ENCODE peak calls at places on chromosomes 7 and 10, in seven cellular contexts. H is heart left ventricle, T is prostate gland, Z is uterus, D is HepG2, F is K562, O is ovary. W is an unnamed sample. For H3K27me3, the result is how much of the 10 kb centered on the place peaks cover.

GRCh38 chr10:23362879-23363787 is 18.5 kb upstream of the C10orf67 start:
- DNase-seq in T (no peak), D (no peak), Z (no peak), H (no peak), O (no peak), F (no peak), W (no peak)

GRCh38 chr7:36207451-36208291 is 54.6 kb downstream of the EEPD1 start:
- DNase-seq in T (no peak), F (no peak), Z (peak), O (peak), D (peak), H (peak), W (peak)

GRCh38 chr10:86756511-86757109 is at the start of gene BMPR1A:
- DNase-seq in T (peak), Z (no peak), D (no peak), F (peak), O (peak), H (peak), W (peak)

GRCh38 chr10:129773359-129773990 is 190.6 kb downstream of the EBF3 start:
- DNase-seq in T (no peak), D (no peak), Z (peak), O (no peak), H (no peak), F (peak), W (no peak)

GRCh38 chr7:123846217-123846891 is 1.4 kb downstream of the HYAL4 start:
- DNase-seq in D (no peak), T (no peak), H (no peak), F (no peak), O (no peak), Z (no peak), W (no peak)

GRCh38 chr7:151679073-151679708 is 159.5 kb upstream of the RHEB start:
- DNase-seq in F (no peak), Z (no peak), T (no peak), O (no peak), D (no peak), H (no peak), W (no peak)

GRCh38 chr10:92699518-92700272 is 9.9 kb downstream of the HHEX start:
- DNase-seq in H (peak), Z (no peak), O (no peak), D (no peak), F (no peak), T (no peak), W (peak)

GRCh38 chr7:91603707-91604106 is 276.8 kb downstream of the MTERF1 start:
- DNase-seq in T (no peak), D (no peak), H (no peak), F (no peak), O (no peak), Z (no peak), W (no peak)

GRCh38 chr10:6151087-6151977 is 51.4 kb upstream of the PFKFB3 start:
- DNase-seq in H (peak), F (peak), O (no peak), D (peak), Z (peak), T (peak), W (peak)

GRCh38 chr10:47034511-47035051 is 123.4 kb downstream of the PTPN20 start:
- DNase-seq in Z (peak), D (no peak), O (no peak), T (no peak), F (no peak), H (no peak), W (no peak)

GRCh38 chr10:21138769-21139324 is 241.7 kb upstream of the NEBL start:
- DNase-seq in T (peak), H (no peak), D (no peak), Z (no peak), F (no peak), O (no peak), W (no peak)

GRCh38 chr10:126902157-126902556 is 3.1 kb upstream of the DOCK1 start:
- DNase-seq in D (peak), H (no peak), T (no peak), O (no peak), Z (no peak), F (no peak), W (no peak)

GRCh38 chr10:103666109-103666508 is 172.6 kb downstream of the NEURL1 start:
- DNase-seq in D (no peak), H (no peak), Z (no peak), T (no peak), O (no peak), F (peak), W (no peak)

GRCh38 chr10:112361951-112362770 is 11.8 kb upstream of the ACSL5 start:
- DNase-seq in F (no peak), D (no peak), T (peak), O (peak), H (peak), Z (peak), W (peak)

GRCh38 chr7:144780071-144780608 is 55.7 kb downstream of the TPK1 start:
- DNase-seq in D (no peak), F (no peak), Z (no peak), H (no peak), O (no peak), T (no peak), W (no peak)

GRCh38 chr7:494261-494687 is 25.4 kb downstream of the PDGFA start:
- DNase-seq in T (no peak), D (no peak), F (peak), O (no peak), Z (no peak), H (no peak), W (no peak)

GRCh38 chr7:107836237-107837144 is 33.5 kb upstream of the SLC26A3 start:
- DNase-seq in F (peak), Z (no peak), H (no peak), T (no peak), O (no peak), D (no peak), W (no peak)

GRCh38 chr7:129188372-129188891 is at the start of gene SMO:
- DNase-seq in O (peak), F (peak), Z (peak), H (peak), T (no peak), D (peak), W (peak)

GRCh38 chr7:129189661-129190310 is 1.4 kb downstream of the SMO start:
- DNase-seq in H (no peak), T (no peak), D (no peak), O (no peak), F (no peak), Z (no peak), W (no peak)

GRCh38 chr7:129187681-129188371 is 607 bp upstream of the SMO start:
- DNase-seq in F (no peak), O (no peak), T (no peak), Z (no peak), D (no peak), H (no peak), W (no peak)

GRCh38 chr7:129191272-129191671 is 2.8 kb downstream of the SMO start:
- DNase-seq in H (no peak), F (no peak), D (no peak), T (no peak), O (no peak), Z (no peak), W (no peak)

DNA sequence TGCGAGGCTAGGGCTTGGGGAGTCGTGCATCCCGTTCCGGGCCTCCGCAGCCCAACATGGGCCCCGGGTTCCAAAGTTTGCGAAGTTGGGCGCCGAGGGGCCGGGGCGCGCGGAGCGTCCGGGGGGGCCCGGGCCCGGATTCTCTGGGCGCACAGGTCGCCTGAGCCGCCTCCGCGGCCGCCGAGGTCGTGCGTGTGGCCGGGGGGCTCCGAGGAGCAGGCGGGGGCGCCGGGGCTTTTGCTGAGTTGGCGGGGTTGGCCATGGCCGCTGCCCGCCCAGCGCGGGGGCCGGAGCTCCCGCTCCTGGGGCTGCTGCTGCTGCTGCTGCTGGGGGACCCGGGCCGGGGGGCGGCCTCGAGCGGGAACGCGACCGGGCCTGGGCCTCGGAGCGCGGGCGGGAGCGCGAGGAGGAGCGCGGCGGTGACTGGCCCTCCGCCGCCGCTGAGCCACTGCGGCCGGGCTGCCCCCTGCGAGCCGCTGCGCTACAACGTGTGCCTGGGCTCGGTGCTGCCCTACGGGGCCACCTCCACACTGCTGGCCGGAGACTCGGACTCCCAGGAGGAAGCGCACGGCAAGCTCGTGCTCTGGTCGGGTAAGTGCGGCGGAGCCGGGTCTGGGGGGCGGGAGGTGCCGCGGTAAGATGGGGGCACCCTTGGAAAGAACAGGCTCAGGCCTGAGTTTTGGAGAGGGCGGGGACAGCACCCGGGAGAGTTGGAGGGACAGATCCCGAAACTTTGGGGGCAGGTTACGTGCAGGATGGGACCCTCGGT is 643 bp downstream of the SMO start:
- DNase-seq in D (no peak), F (no peak), Z (peak), H (no peak), O (peak), T (no peak), W (peak)
- H3K27me3 ChIP-seq in D (under half), F (half or more), Z (under half), H (under half), O (under half), T (under half), W (under half)

DNA sequence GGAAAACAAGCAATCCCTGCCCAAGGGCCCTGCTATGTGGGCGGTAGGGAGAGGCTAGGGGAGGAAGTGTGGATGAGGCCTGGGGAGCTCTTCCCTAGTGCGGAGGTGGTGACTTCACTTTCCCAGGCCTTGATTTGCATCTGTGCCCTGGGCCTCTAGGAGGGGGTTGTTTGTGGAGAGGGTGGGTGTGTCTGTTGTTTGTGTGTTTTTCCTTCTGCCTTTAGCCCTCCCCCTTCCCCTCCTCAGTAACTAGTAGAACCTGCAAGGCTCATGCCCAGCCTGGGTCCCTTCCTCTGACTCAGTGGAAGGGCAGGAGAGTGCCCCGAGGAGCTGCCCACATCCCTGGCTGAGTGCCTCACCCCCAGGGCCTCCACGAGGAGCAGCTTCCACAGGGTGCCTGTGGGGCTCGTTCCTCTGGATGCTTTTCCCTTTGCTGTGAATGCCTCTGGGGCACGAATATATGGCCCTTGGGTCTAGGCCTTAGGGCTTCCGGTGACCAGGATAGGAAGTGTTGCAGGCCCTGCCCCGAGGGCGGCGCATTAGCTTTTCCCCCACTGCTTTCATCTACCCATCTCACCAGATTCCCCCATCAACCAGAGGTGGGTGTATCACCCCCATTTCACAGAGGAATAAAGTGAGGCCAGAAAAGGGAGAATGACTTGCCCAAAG is 89.4 kb upstream of the DUSP5 start:
- DNase-seq in D (no peak), O (no peak), H (no peak), F (no peak), T (no peak), Z (no peak), W (no peak)
- H3K4me3 ChIP-seq in D (no peak), O (no peak), H (no peak), F (no peak), T (no peak), Z (no peak), W (no peak)

GRCh38 chr10:94402204-94403033 is at the start of gene TBC1D12:
- DNase-seq in F (peak), D (peak), Z (peak), T (peak), O (peak), H (peak), W (peak)

GRCh38 chr10:94405406-94405805 is 3.1 kb downstream of the TBC1D12 start:
- DNase-seq in H (no peak), D (no peak), F (peak), O (no peak), T (no peak), Z (no peak), W (no peak)

GRCh38 chr10:94407668-94408067 is 5.3 kb downstream of the TBC1D12 start:
- DNase-seq in O (no peak), Z (no peak), H (no peak), D (peak), F (no peak), T (no peak), W (no peak)

GRCh38 chr10:94403034-94403822 is 887 bp downstream of the TBC1D12 start:
- DNase-seq in O (peak), D (peak), Z (peak), F (peak), T (peak), H (peak), W (peak)

GRCh38 chr10:94403823-94404228 is 1.5 kb downstream of the TBC1D12 start:
- DNase-seq in D (no peak), T (no peak), F (peak), O (no peak), H (no peak), Z (no peak), W (no peak)
- TF ChIP-seq POLR2A in D (peak), T (no peak), F (no peak), O (no peak), H (no peak), Z (no peak), W (no peak)

DNA sequence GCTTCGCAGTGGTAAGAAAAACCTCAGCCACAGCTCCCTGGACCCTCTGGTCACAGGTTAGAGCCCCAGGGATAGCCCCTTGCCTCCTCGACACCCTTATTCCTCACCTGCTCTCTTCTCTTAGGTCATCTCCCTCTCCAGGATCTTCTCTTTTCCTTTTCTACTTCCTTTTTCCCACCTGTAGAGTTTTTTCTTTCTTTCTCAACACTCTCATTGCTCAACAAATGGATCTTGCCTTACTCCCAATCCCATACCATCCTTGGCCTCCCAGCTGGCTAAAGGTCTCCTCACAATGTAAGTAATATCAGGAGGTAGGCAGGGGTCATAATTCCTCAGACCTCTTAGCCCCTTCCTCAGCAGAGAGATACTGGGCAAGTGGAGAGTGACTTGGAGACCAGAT is 17.2 kb downstream of the WNT8B start:
- DNase-seq in H (no peak), O (no peak), D (no peak), F (no peak), T (no peak), Z (no peak), W (no peak)
- H3K27me3 ChIP-seq in H (under half), O (under half), D (under half), F (under half), T (under half), Z (under half), W (under half)

DNA sequence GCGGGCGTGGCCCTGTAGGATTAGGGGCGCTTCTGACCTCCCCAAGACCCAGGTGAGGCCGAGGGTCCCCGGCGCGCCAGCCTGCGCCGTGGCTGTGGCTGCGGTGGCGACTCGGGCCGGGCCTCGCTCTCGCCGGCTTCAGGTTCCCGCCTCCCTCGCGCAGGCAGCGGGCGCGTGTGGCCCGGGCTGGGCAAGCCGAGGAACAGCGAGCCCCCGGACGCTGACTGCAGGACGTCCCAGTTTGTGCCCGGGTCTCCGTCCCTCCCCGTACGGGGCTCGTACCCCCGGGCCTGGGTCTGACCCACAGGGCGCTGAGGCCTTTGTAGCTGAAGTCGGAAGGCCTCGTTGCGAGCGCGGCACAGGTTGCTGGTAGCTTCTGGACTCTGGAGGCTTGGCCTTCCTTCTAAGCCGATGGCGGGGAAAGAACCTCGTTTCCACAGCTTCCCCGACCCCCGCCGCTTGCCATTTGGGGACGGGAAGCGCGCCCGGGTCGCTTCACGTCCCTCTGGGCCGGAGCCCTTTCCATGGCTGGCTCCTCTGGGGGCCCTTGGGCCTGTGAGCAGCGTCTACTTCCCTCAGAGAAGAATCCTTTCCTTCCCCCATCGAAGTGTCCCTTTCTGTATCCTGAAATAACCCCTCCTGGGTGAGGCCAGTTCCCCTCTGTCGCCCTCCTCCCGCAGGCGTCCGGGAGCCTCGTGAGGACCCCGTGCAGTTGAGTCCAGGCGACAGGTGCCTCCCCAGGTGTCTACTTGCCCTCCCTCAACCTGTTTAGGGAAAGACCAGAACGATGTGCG is 9.1 kb downstream of the EVX1 start:
- DNase-seq in H (no peak), T (no peak), O (no peak), Z (no peak), F (no peak), D (no peak), W (no peak)
- H3K4me3 ChIP-seq in H (no peak), T (no peak), O (no peak), Z (no peak), F (no peak), D (no peak), W (no peak)

GRCh38 chr10:69234447-69234846 is 14.3 kb downstream of the HKDC1 start:
- DNase-seq in T (no peak), D (no peak), Z (no peak), F (no peak), H (no peak), O (no peak), W (no peak)

GRCh38 chr10:69239106-69239505 is 19.0 kb downstream of the HKDC1 start:
- DNase-seq in H (no peak), Z (no peak), T (no peak), F (no peak), O (no peak), D (no peak), W (no peak)

GRCh38 chr10:69240455-69240854 is 20.3 kb downstream of the HKDC1 start:
- DNase-seq in T (no peak), F (no peak), H (no peak), D (no peak), O (no peak), Z (no peak), W (no peak)

GRCh38 chr10:69239816-69240434 is 19.8 kb downstream of the HKDC1 start:
- DNase-seq in F (no peak), Z (no peak), H (no peak), D (no peak), T (no peak), O (no peak), W (no peak)

DNA sequence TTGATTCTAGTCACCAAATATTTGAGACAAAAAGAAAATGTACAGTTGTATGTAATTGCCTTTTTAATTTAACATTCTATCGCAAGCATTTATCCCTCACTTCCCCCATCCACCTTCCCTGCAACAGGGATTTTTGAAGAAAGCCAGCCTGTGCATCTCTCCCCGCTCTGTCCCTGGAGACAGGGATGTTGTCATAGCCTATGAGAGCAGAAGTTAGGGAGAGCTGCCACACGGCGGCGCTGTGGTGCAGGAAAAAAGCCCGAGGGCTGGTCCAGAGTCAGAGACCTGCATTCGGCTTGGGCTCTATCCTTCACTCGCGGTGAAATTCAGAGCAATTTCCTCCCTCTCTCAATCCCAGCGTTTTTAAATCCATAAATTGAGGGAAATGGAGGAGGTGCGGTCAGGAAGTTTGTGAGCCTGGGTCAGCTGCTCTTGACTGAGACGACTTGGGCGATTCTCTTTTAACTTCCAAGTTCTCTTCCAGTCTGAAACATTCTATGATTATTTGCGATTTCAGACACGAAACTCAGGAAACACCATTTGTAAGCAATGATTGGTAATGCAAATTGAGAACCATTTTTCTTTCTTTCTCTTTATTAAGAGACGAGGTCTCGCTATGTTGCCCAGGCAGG is 17.5 kb downstream of the HKDC1 start:
- DNase-seq in T (peak), F (peak), H (peak), Z (peak), O (peak), D (peak), W (peak)
- TF ChIP-seq POLR2A in T (no peak), F (no peak), H (no peak), Z (no peak), O (no peak), D (no peak), W (no peak)